ENCODE peak calls at places on chromosomes 4 and X, in nine cellular contexts. T is psoas muscle, Q is astrocyte, P is uterus, N is neuronal stem cell, J is stomach, G is lower lobe of right lung, D is heart left ventricle, W is cardiac muscle cell. A is an unnamed sample. For H3K4me1 and H3K36me3, the result is how much of the 10 kb centered on the place peaks cover.

GRCh38 chr4:91243132-91243531 is 1060.6 kb upstream of the GRID2 start:
- DNase-seq in W (no peak), Q (no peak), T (no peak), J (no peak), G (peak), N (no peak), P (no peak), D (peak), A (peak)

GRCh38 chr4:147318581-147318980 is 162.3 kb upstream of the EDNRA start:
- DNase-seq in N (no peak), J (no peak), D (no peak), G (no peak), T (no peak), W (no peak), Q (peak), P (no peak), A (no peak)

GRCh38 chr4:3682236-3683076 is 83.7 kb upstream of the ADRA2C start:
- DNase-seq in N (no peak), G (peak), T (peak), D (no peak), P (peak), J (no peak), Q (no peak), W (no peak), A (no peak)

GRCh38 chr4:177447417-177448004 is 5.3 kb upstream of the AGA start:
- DNase-seq in Q (no peak), W (no peak), N (no peak), G (no peak), D (no peak), P (no peak), J (no peak), T (no peak), A (no peak)

GRCh38 chrX:135328421-135329005 is 19.2 kb downstream of the ETDC start:
- DNase-seq in J (no peak), P (no peak), N (no peak), W (no peak), G (no peak), Q (peak), T (no peak), D (no peak), A (no peak)

GRCh38 chr4:112895785-112896184 is 153.7 kb upstream of the ANK2 start:
- DNase-seq in P (no peak), J (no peak), D (no peak), T (no peak), N (peak), W (no peak), Q (peak), G (no peak), A (no peak)

GRCh38 chrX:65750674-65751469 is 83.4 kb downstream of the MSN start:
- DNase-seq in D (no peak), W (no peak), N (no peak), G (no peak), Q (no peak), T (no peak), P (no peak), J (no peak), A (no peak)

GRCh38 chr4:107692197-107692596 is 27.8 kb downstream of the PAPSS1 start:
- DNase-seq in Q (no peak), N (no peak), P (no peak), D (no peak), J (no peak), W (no peak), G (no peak), T (no peak), A (no peak)

GRCh38 chr4:26094076-26094475 is 180.1 kb downstream of the SMIM20 start:
- DNase-seq in W (no peak), N (no peak), T (no peak), G (no peak), D (no peak), P (no peak), Q (no peak), J (no peak), A (no peak)

GRCh38 chrX:2892816-2893215 is 36.3 kb downstream of the ARSD start:
- DNase-seq in G (no peak), W (no peak), J (no peak), P (no peak), Q (no peak), T (no peak), D (no peak), N (no peak), A (no peak)

GRCh38 chr4:11338990-11339782 is 89.5 kb downstream of the HS3ST1 start:
- DNase-seq in T (no peak), W (no peak), G (no peak), D (no peak), N (no peak), Q (no peak), P (no peak), J (no peak), A (no peak)

GRCh38 chr4:147648656-147649055 is 31.5 kb downstream of the TMEM184C start:
- DNase-seq in J (no peak), D (no peak), T (no peak), P (no peak), W (no peak), N (no peak), Q (no peak), G (no peak), A (no peak)

GRCh38 chr4:8727131-8727530 is 134.6 kb downstream of the CPZ start:
- DNase-seq in D (no peak), T (peak), J (no peak), N (no peak), Q (no peak), P (peak), G (peak), W (no peak), A (peak)

GRCh38 chrX:2502668-2503519 is 2.1 kb upstream of the DHRSX start:
- DNase-seq in D (no peak), P (no peak), G (no peak), Q (peak), N (no peak), W (no peak), J (peak), T (no peak), A (no peak)

GRCh38 chr4:176883681-176884418 is 91.1 kb upstream of the VEGFC start:
- DNase-seq in Q (peak), P (no peak), G (no peak), T (no peak), J (no peak), D (peak), N (no peak), W (no peak), A (no peak)

GRCh38 chrX:102155806-102156179 is at the start of gene BEX5:
- DNase-seq in D (no peak), G (peak), W (peak), N (peak), J (peak), Q (no peak), T (peak), P (peak), A (peak)

GRCh38 chrX:129593137-129593536 is 53.1 kb downstream of the OCRL start:
- DNase-seq in Q (no peak), W (no peak), J (no peak), G (no peak), T (no peak), D (no peak), P (no peak), N (no peak), A (no peak)

GRCh38 chr4:54661686-54662085 is 3.9 kb downstream of the KIT start:
- DNase-seq in T (no peak), J (no peak), Q (peak), P (no peak), G (no peak), D (no peak), N (no peak), W (no peak), A (no peak)

GRCh38 chr4:176635372-176636261 is 157.1 kb downstream of the VEGFC start:
- DNase-seq in D (no peak), W (no peak), Q (peak), G (no peak), J (no peak), N (no peak), P (no peak), T (no peak), A (no peak)

GRCh38 chrX:72273718-72274117 is 3.3 kb downstream of the RPS4X start:
- DNase-seq in J (no peak), G (no peak), N (no peak), T (no peak), D (no peak), P (no peak), Q (no peak), W (no peak), A (no peak)

GRCh38 chrX:1165535-1166196 is 46.8 kb downstream of the CRLF2 start:
- DNase-seq in W (peak), D (no peak), G (no peak), Q (no peak), P (no peak), J (no peak), N (no peak), T (no peak), A (peak)

GRCh38 chrX:130680164-130681035 is 222.6 kb downstream of the ENOX2 start:
- DNase-seq in T (no peak), P (no peak), J (no peak), W (no peak), Q (peak), G (no peak), N (no peak), D (no peak), A (no peak)

GRCh38 chr4:111836601-111837000 is 308.7 kb upstream of the FAM241A start:
- DNase-seq in P (no peak), W (no peak), N (no peak), J (no peak), T (no peak), G (no peak), D (no peak), Q (no peak), A (no peak)

GRCh38 chrX:76153221-76153620 is 19.6 kb upstream of the PBDC1 start:
- DNase-seq in T (no peak), J (no peak), D (no peak), N (no peak), W (no peak), G (no peak), P (no peak), Q (no peak), A (no peak)

GRCh38 chr4:88759039-88759631 is 61.5 kb upstream of the NAP1L5 start:
- DNase-seq in N (no peak), D (no peak), G (no peak), W (peak), T (no peak), P (no peak), Q (peak), J (no peak), A (no peak)

GRCh38 chrX:27057883-27058282 is 405.3 kb downstream of the PPP4R3C start:
- DNase-seq in J (no peak), T (no peak), N (no peak), G (no peak), D (no peak), P (no peak), W (no peak), Q (no peak), A (no peak)

GRCh38 chr4:147136308-147136707 is 190.6 kb upstream of the TTC29 start:
- DNase-seq in T (no peak), D (no peak), Q (no peak), J (no peak), G (no peak), W (no peak), N (no peak), P (peak), A (no peak)

GRCh38 chrX:103344606-103345005 is 11.7 kb upstream of the TCEAL9 start:
- DNase-seq in Q (no peak), G (no peak), J (no peak), W (no peak), D (no peak), N (no peak), P (no peak), T (no peak), A (no peak)

GRCh38 chr4:17577660-17578481 is 873 bp downstream of the LAP3 start:
- DNase-seq in N (no peak), D (peak), J (peak), W (peak), Q (peak), T (peak), G (peak), P (peak), A (peak)

GRCh38 chr4:37365888-37366287 is 121.3 kb downstream of the NWD2 start:
- DNase-seq in N (no peak), G (no peak), D (no peak), W (no peak), Q (no peak), P (no peak), T (no peak), J (no peak), A (no peak)

GRCh38 chr4:40747436-40747835 is 2.3 kb upstream of the NSUN7 start:
- DNase-seq in T (no peak), P (no peak), W (no peak), G (no peak), N (no peak), D (no peak), J (no peak), Q (no peak), A (no peak)

GRCh38 chr4:5051210-5051691 is at the start of gene STK32B:
- DNase-seq in N (peak), Q (peak), J (peak), P (peak), T (peak), G (peak), D (peak), W (peak), A (peak)

GRCh38 chr4:85760521-85760920 is 285.6 kb downstream of the ARHGAP24 start:
- DNase-seq in Q (no peak), T (no peak), J (no peak), P (no peak), D (no peak), W (no peak), G (no peak), N (no peak), A (no peak)

GRCh38 chrX:23554304-23554703 is 113.0 kb upstream of the PRDX4 start:
- DNase-seq in D (no peak), T (no peak), J (no peak), N (peak), Q (peak), W (peak), G (no peak), P (no peak), A (no peak)

DNA sequence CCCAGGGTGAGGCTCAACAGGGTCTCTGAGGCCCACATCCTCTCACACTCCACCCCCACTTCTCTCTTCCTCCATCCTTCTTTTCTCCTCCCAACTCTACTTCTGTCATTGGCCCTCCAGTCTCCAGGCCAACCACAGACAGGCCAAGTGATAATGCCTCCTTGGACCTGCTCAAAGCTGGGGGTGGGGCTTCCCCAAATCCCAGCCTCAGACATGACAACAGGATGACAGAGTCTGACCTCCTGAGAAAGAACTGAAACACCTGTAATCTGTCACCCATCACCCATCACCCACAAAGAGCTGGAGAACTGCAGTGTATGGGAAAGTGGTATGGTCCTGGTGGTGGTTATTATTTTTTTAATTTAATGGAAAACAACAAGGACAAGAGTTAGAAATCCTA is 72.6 kb downstream of the SH3KBP1 start:
- DNase-seq in N (no peak), T (no peak), P (no peak), D (no peak), G (no peak), J (no peak), W (no peak), Q (no peak), A (no peak)
- H3K4me1 ChIP-seq in N (under half), T (under half), P (under half), D (under half), G (under half), J (under half), W (under half), Q (under half), A (under half)

GRCh38 chrX:133402830-133403625 is 12.3 kb downstream of the GPC4 start:
- DNase-seq in Q (no peak), J (no peak), W (no peak), P (no peak), D (no peak), G (no peak), T (no peak), N (no peak), A (no peak)
- H3K36me3 ChIP-seq in Q (under half), J (under half), W (under half), P (under half), D (under half), G (under half), T (under half), N (under half), A (under half)

GRCh38 chrX:46574941-46575381 is 1.4 kb downstream of the CHST7 start:
- DNase-seq in Q (no peak), D (peak), W (peak), G (peak), T (no peak), P (no peak), N (no peak), J (peak), A (no peak)
- H3K4me1 ChIP-seq in Q (under half), D (under half), W (under half), G (under half), T (under half), P (under half), N (under half), J (under half), A (under half)

GRCh38 chrX:67558267-67558666 is 14.4 kb downstream of the AR start:
- DNase-seq in J (no peak), Q (no peak), W (no peak), P (no peak), D (no peak), G (no peak), T (no peak), N (no peak), A (no peak)
- H3K36me3 ChIP-seq in J (under half), Q (under half), W (under half), P (under half), D (under half), G (under half), T (under half), N (under half), A (under half)

GRCh38 chr4:15018389-15018788 is 16.1 kb downstream of the CPEB2 start:
- DNase-seq in J (no peak), G (no peak), Q (no peak), P (no peak), N (no peak), D (no peak), T (no peak), W (no peak), A (no peak)
- H3K4me1 ChIP-seq in J (under half), G (under half), Q (under half), P (under half), N (under half), D (under half), T (under half), W (under half), A (under half)

GRCh38 chrX:47166126-47166525 is 21.1 kb downstream of the RBM10 start:
- DNase-seq in J (peak), W (no peak), P (peak), T (no peak), N (no peak), D (no peak), Q (no peak), G (no peak), A (no peak)
- H3K36me3 ChIP-seq in J (under half), W (under half), P (under half), T (under half), N (under half), D (under half), Q (under half), G (under half), A (under half)

GRCh38 chrX:45745479-45745878 is 544.8 kb upstream of the DIPK2B start:
- DNase-seq in P (no peak), J (no peak), Q (peak), D (no peak), W (no peak), T (no peak), G (no peak), N (no peak), A (no peak)

GRCh38 chrX:45750639-45751038 is 550.0 kb upstream of the DIPK2B start:
- DNase-seq in W (no peak), J (peak), N (no peak), Q (peak), P (no peak), D (no peak), G (no peak), T (no peak), A (no peak)

GRCh38 chrX:45749375-45749774 is 548.7 kb upstream of the DIPK2B start:
- DNase-seq in W (no peak), D (no peak), Q (no peak), N (no peak), P (no peak), G (no peak), J (no peak), T (no peak), A (no peak)

GRCh38 chrX:45748443-45748842 is 547.8 kb upstream of the DIPK2B start:
- DNase-seq in D (no peak), P (no peak), N (no peak), T (no peak), Q (peak), G (no peak), W (no peak), J (no peak), A (no peak)

DNA sequence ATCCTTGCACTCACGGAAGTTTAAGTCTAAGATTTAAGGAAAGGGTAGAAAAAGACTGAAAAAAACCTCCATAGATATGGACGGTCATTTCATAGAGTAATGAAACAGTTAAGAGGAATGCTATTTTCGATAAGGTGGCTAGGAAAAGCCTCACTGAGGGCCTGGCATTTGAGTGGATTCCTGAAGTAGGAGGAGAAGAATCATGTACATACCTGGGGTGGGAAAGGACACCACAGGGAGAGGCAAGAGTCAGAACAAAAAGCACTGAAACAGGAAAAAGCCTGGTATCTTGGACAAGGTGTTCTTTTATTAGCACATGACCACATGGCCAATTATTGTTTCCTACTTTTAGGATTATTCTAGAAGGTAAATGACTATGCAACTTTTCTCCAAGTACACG is 547.2 kb upstream of the DIPK2B start:
- DNase-seq in D (no peak), G (no peak), W (no peak), T (no peak), J (no peak), Q (peak), N (no peak), P (no peak), A (no peak)
- H3K4me1 ChIP-seq in D (under half), G (under half), W (under half), T (under half), J (under half), Q (under half), N (under half), P (under half), A (under half)

A was measured in aorta.